ENCODE peak calls at places on chromosome 10, in six cellular contexts. One of them, this sample, is unnamed.

GRCh38 chr10:84138478-84139125 is 707 bp upstream of the GHITM start:
- DNase-seq in K562: peak; percentile 53
- DNase-seq in GM12892: no peak
- DNase-seq in H1: no peak
- DNase-seq in HepG2: no peak
- DNase-seq in GM12878: no peak
- DNase-seq in this sample: no peak

GRCh38 chr10:77636967-77637473 is 588 bp downstream of the KCNMA1 start:
- DNase-seq in GM12892: no peak
- DNase-seq in K562: no peak
- DNase-seq in HepG2: no peak
- DNase-seq in H1: peak; percentile 64
- DNase-seq in GM12878: no peak
- DNase-seq in this sample: no peak

GRCh38 chr10:133372507-133372906 is 647 bp downstream of the ECHS1 start:
- DNase-seq in K562: peak; percentile 59
- DNase-seq in GM12892: no peak
- DNase-seq in HepG2: no peak
- DNase-seq in GM12878: no peak
- DNase-seq in H1: no peak
- DNase-seq in this sample: no peak

GRCh38 chr10:62373995-62374861 is at the start of gene ZNF365:
- DNase-seq in GM12892: peak; percentile 21
- DNase-seq in GM12878: no peak
- DNase-seq in K562: no peak
- DNase-seq in HepG2: no peak
- DNase-seq in H1: peak; percentile 71
- DNase-seq in this sample: peak; percentile 30

GRCh38 chr10:93916257-93917063 is 22.7 kb downstream of the SLC35G1 start:
- DNase-seq in K562: no peak
- DNase-seq in GM12892: no peak
- DNase-seq in H1: no peak
- DNase-seq in GM12878: no peak
- DNase-seq in HepG2: peak; percentile 34
- DNase-seq in this sample: no peak

GRCh38 chr10:110833234-110833940 is 38.3 kb upstream of the PDCD4 start:
- DNase-seq in K562: peak; percentile 15
- DNase-seq in HepG2: peak; percentile 62
- DNase-seq in GM12892: no peak
- DNase-seq in H1: no peak
- DNase-seq in GM12878: no peak
- DNase-seq in this sample: no peak

GRCh38 chr10:133460208-133460769 is 6.5 kb downstream of the SCART1 start:
- DNase-seq in H1: no peak
- DNase-seq in GM12878: no peak
- DNase-seq in HepG2: no peak
- DNase-seq in K562: no peak
- DNase-seq in GM12892: no peak
- DNase-seq in this sample: no peak

GRCh38 chr10:101031796-101032636 is 982 bp downstream of the SFXN3 start:
- DNase-seq in GM12892: peak; percentile 65
- DNase-seq in K562: no peak
- DNase-seq in GM12878: no peak
- DNase-seq in H1: peak; percentile 83
- DNase-seq in HepG2: peak; percentile 49
- DNase-seq in this sample: no peak

GRCh38 chr10:100731603-100732596 is 13.5 kb upstream of the PAX2 start:
- DNase-seq in GM12892: no peak
- DNase-seq in H1: peak; percentile 51
- DNase-seq in HepG2: no peak
- DNase-seq in GM12878: no peak
- DNase-seq in K562: no peak
- DNase-seq in this sample: no peak

GRCh38 chr10:86861351-86861750 is 96.1 kb downstream of the MMRN2 start:
- DNase-seq in K562: no peak
- DNase-seq in GM12878: no peak
- DNase-seq in HepG2: peak; percentile 67
- DNase-seq in GM12892: no peak
- DNase-seq in H1: no peak
- DNase-seq in this sample: no peak

GRCh38 chr10:125127110-125127509 is 33.3 kb downstream of the CTBP2 start:
- DNase-seq in HepG2: no peak
- DNase-seq in H1: no peak
- DNase-seq in GM12892: no peak
- DNase-seq in GM12878: no peak
- DNase-seq in K562: no peak
- DNase-seq in this sample: no peak

GRCh38 chr10:105840288-105840770 is 1199.2 kb downstream of the SORCS3 start:
- DNase-seq in H1: no peak
- DNase-seq in GM12878: no peak
- DNase-seq in HepG2: no peak
- DNase-seq in K562: no peak
- DNase-seq in GM12892: no peak
- DNase-seq in this sample: no peak

GRCh38 chr10:43824934-43825333 is 176.3 kb upstream of the ZNF32 start:
- DNase-seq in GM12878: no peak
- DNase-seq in K562: no peak
- DNase-seq in HepG2: peak; percentile 3
- DNase-seq in GM12892: no peak
- DNase-seq in H1: no peak
- DNase-seq in this sample: no peak

GRCh38 chr10:8583096-8583495 is 528.6 kb downstream of the GATA3 start:
- DNase-seq in HepG2: no peak
- DNase-seq in GM12892: no peak
- DNase-seq in K562: no peak
- DNase-seq in H1: no peak
- DNase-seq in GM12878: no peak
- DNase-seq in this sample: no peak

GRCh38 chr10:124557648-124558338 is 96.2 kb downstream of the LHPP start:
- DNase-seq in K562: no peak
- DNase-seq in HepG2: no peak
- DNase-seq in GM12892: no peak
- DNase-seq in GM12878: no peak
- DNase-seq in H1: no peak
- DNase-seq in this sample: no peak

GRCh38 chr10:119412831-119413737 is 129.4 kb downstream of the RGS10 start:
- DNase-seq in H1: no peak
- DNase-seq in K562: no peak
- DNase-seq in GM12878: no peak
- DNase-seq in GM12892: no peak
- DNase-seq in HepG2: peak; percentile 34
- DNase-seq in this sample: no peak

GRCh38 chr10:31940839-31941653 is 12.4 kb upstream of the ARHGAP12 start:
- DNase-seq in GM12878: no peak
- DNase-seq in K562: no peak
- DNase-seq in GM12892: no peak
- DNase-seq in H1: no peak
- DNase-seq in HepG2: peak; percentile 96
- DNase-seq in this sample: no peak
- TF ChIP-seq POLR2AphosphoS5 in GM12878: no peak
- TF ChIP-seq POLR2AphosphoS5 in K562: no peak
- TF ChIP-seq POLR2AphosphoS5 in GM12892: no peak
- TF ChIP-seq POLR2AphosphoS5 in H1: no peak
- TF ChIP-seq POLR2AphosphoS5 in HepG2: no peak
- TF ChIP-seq POLR2AphosphoS5 in this sample: no peak

DNA sequence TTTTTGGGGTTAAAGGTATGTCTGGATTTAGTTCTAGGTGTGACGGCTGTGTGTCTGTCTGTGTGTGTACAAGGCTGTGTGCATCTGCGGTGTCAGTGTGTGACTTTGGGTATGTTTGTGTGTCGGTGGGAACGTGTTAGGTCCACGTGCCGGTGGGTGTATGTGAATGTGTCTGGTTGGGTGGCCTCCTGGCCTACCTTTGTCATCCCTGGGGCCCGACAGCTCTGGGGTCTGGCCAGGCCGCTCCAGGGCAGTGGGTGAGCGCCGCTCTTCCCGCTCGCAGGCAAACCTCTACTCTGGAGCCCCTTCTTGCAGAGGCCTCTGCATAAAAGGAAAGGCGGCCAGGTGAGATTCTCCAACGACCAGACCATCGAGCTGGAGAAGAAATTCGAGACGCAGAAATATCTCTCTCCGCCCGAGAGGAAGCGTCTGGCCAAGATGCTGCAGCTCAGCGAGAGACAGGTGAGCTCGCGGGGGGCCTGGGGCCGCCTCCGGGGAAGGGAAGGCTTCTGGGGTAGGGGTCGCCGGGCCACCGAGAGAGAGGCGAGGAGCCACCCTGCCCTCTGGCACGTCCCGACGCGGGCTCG is 2.4 kb downstream of the HHEX start:
- DNase-seq in HepG2: no peak
- DNase-seq in K562: no peak
- DNase-seq in H1: peak; percentile 80
- DNase-seq in GM12892: no peak
- DNase-seq in GM12878: no peak
- DNase-seq in this sample: no peak
- TF ChIP-seq POLR2A in HepG2: no peak
- TF ChIP-seq POLR2A in K562: peak; percentile 49
- TF ChIP-seq POLR2A in H1: no peak
- TF ChIP-seq POLR2A in GM12892: no peak
- TF ChIP-seq POLR2A in GM12878: no peak
- TF ChIP-seq POLR2A in this sample: no peak

GRCh38 chr10:66833861-66834260 is 92.0 kb upstream of the LRRTM3 start:
- DNase-seq in GM12892: no peak
- DNase-seq in GM12878: no peak
- DNase-seq in K562: no peak
- DNase-seq in H1: no peak
- DNase-seq in HepG2: no peak
- DNase-seq in this sample: no peak

GRCh38 chr10:66837335-66837734 is 88.5 kb upstream of the LRRTM3 start:
- DNase-seq in GM12892: no peak
- DNase-seq in GM12878: no peak
- DNase-seq in HepG2: no peak
- DNase-seq in K562: no peak
- DNase-seq in H1: no peak
- DNase-seq in this sample: no peak

GRCh38 chr10:66836057-66836456 is 89.8 kb upstream of the LRRTM3 start:
- DNase-seq in HepG2: no peak
- DNase-seq in GM12892: no peak
- DNase-seq in H1: no peak
- DNase-seq in K562: no peak
- DNase-seq in GM12878: no peak
- DNase-seq in this sample: no peak

GRCh38 chr10:66834802-66835201 is 91.0 kb upstream of the LRRTM3 start:
- DNase-seq in H1: no peak
- DNase-seq in HepG2: no peak
- DNase-seq in K562: no peak
- DNase-seq in GM12892: no peak
- DNase-seq in GM12878: no peak
- DNase-seq in this sample: no peak

DNA sequence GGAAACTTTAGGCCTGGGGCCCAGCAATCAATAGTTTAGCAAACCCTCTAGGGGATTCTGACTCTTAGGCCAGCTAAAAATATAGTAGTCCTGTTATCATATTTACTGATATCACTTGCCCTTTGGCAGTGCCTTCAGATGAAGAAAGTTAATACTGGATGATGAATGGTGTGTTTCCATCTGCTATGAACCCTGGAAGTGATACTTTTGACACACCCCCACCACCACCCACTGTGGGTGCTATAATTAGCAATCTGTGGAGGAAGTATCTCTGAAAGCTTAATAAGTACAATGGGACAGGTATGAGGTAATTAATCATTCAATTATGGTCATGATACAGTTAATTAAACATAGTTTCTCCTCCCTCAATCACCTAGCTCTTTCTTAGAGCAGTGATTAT is 90.4 kb upstream of the LRRTM3 start:
- DNase-seq in K562: no peak
- DNase-seq in HepG2: no peak
- DNase-seq in H1: no peak
- DNase-seq in GM12892: no peak
- DNase-seq in GM12878: no peak
- DNase-seq in this sample: no peak
- TF ChIP-seq TAF1 in K562: no peak
- TF ChIP-seq TAF1 in HepG2: no peak
- TF ChIP-seq TAF1 in H1: no peak
- TF ChIP-seq TAF1 in GM12892: no peak
- TF ChIP-seq TAF1 in GM12878: no peak
- TF ChIP-seq TAF1 in this sample: no peak

DNA sequence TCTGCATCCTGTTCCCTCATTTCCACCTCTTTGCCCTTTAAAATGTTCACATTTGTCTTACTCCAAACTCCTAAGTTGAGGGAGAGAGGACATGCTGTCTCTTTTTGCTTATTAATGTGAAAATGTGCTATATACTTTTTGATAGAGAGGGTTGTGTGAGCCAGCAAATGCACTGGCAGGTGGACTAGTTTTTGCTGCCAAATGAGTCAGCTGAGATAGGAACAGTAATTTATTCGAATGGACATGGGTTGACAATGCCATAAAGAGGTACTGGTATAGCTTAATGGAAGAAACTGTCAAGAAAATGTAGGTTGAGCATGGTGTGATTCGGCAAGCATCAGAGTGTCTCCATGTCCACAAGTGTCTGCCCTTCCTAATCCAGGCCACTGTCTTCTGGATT is 9.2 kb upstream of the TRUB1 start:
- DNase-seq in GM12878: no peak
- DNase-seq in GM12892: no peak
- DNase-seq in HepG2: no peak
- DNase-seq in K562: no peak
- DNase-seq in H1: no peak
- DNase-seq in this sample: no peak
- TF ChIP-seq POLR2AphosphoS5 in GM12878: no peak
- TF ChIP-seq POLR2AphosphoS5 in GM12892: no peak
- TF ChIP-seq POLR2AphosphoS5 in HepG2: no peak
- TF ChIP-seq POLR2AphosphoS5 in K562: no peak
- TF ChIP-seq POLR2AphosphoS5 in H1: no peak
- TF ChIP-seq POLR2AphosphoS5 in this sample: no peak

This sample was measured in GM12891.